ENCODE peak calls at places on chromosome 3, in nine cellular contexts. Q is upper lobe of right lung, C is Peyer's patch, P is sigmoid colon, B is omental fat pad, H is GM12865, K is suprapubic skin, M is ovary, R is astrocyte of the spinal cord. U is an unnamed sample.

GRCh38 chr3:149385617-149386298 is 8.3 kb upstream of the TM4SF1 start:
- DNase-seq in Q (no peak), C (no peak), P (no peak), K (no peak), H (no peak), R (no peak), M (no peak), B (no peak), U (no peak)

GRCh38 chr3:83302091-83302490 is 1540.6 kb upstream of the GBE1 start:
- DNase-seq in P (no peak), K (no peak), Q (no peak), M (no peak), C (no peak), R (no peak), H (no peak), B (no peak), U (no peak)

GRCh38 chr3:60365360-60365759 is 885.9 kb downstream of the FHIT start:
- DNase-seq in P (no peak), R (peak), H (no peak), B (no peak), C (no peak), M (no peak), K (no peak), Q (no peak), U (no peak)

GRCh38 chr3:127799476-127800222 is 22.7 kb downstream of the MGLL start:
- DNase-seq in P (no peak), B (no peak), R (peak), M (no peak), K (no peak), C (no peak), H (no peak), Q (no peak), U (no peak)

GRCh38 chr3:78701537-78701936 is 1066.3 kb downstream of the ROBO1 start:
- DNase-seq in Q (no peak), H (no peak), K (no peak), C (no peak), M (no peak), P (no peak), B (no peak), R (no peak), U (no peak)

GRCh38 chr3:22981176-22981575 is 222.0 kb upstream of the UBE2E2 start:
- DNase-seq in C (no peak), K (no peak), Q (no peak), P (no peak), R (no peak), B (no peak), H (no peak), M (no peak), U (no peak)

GRCh38 chr3:118827446-118827845 is 207.2 kb downstream of the IGSF11 start:
- DNase-seq in B (no peak), C (no peak), M (no peak), H (no peak), Q (no peak), P (no peak), R (no peak), K (no peak), U (no peak)

GRCh38 chr3:52110502-52110901 is 43.7 kb downstream of the POC1A start:
- DNase-seq in H (no peak), P (no peak), R (no peak), C (no peak), Q (no peak), K (no peak), M (no peak), B (no peak), U (no peak)

GRCh38 chr3:85808750-85809149 is 850.0 kb downstream of the CADM2 start:
- DNase-seq in Q (no peak), P (no peak), K (no peak), C (no peak), R (no peak), B (no peak), H (no peak), M (no peak), U (no peak)

GRCh38 chr3:134056464-134056891 is 26.8 kb upstream of the SLCO2A1 start:
- DNase-seq in B (no peak), K (peak), H (no peak), Q (peak), M (no peak), R (peak), C (no peak), P (no peak), U (no peak)

GRCh38 chr3:27910456-27910855 is 188.3 kb upstream of the EOMES start:
- DNase-seq in Q (no peak), H (no peak), K (no peak), P (no peak), M (no peak), C (no peak), R (no peak), B (no peak), U (no peak)

GRCh38 chr3:175410251-175410650 is 551.1 kb downstream of the NAALADL2 start:
- DNase-seq in Q (no peak), M (no peak), P (no peak), R (peak), K (no peak), C (no peak), B (no peak), H (no peak), U (no peak)

GRCh38 chr3:42148982-42149432 is 57.9 kb downstream of the TRAK1 start:
- DNase-seq in Q (no peak), K (peak), C (no peak), H (no peak), R (peak), P (peak), B (no peak), M (peak), U (peak)

GRCh38 chr3:148642616-148643015 is 55.1 kb upstream of the AGTR1 start:
- DNase-seq in P (no peak), C (no peak), Q (no peak), M (no peak), R (peak), K (no peak), B (no peak), H (no peak), U (no peak)

GRCh38 chr3:119293761-119294401 is at the start of gene ARHGAP31:
- DNase-seq in P (peak), Q (peak), R (peak), H (peak), B (no peak), M (peak), K (peak), C (peak), U (no peak)

GRCh38 chr3:184040010-184040409 is 8.5 kb downstream of the HTR3D start:
- DNase-seq in B (no peak), M (no peak), P (no peak), Q (no peak), H (peak), R (no peak), K (no peak), C (no peak), U (no peak)

GRCh38 chr3:16346413-16347081 is 81.5 kb downstream of the OXNAD1 start:
- DNase-seq in B (no peak), P (no peak), K (no peak), H (no peak), Q (no peak), R (no peak), C (no peak), M (no peak), U (no peak)

GRCh38 chr3:171328419-171329082 is 131.7 kb downstream of the TNIK start:
- DNase-seq in C (no peak), H (peak), B (no peak), Q (peak), M (no peak), R (no peak), P (no peak), K (no peak), U (no peak)

GRCh38 chr3:10430805-10431204 is 74.6 kb downstream of the ATP2B2 start:
- DNase-seq in K (no peak), P (no peak), B (no peak), H (no peak), R (no peak), M (no peak), C (no peak), Q (no peak), U (no peak)

GRCh38 chr3:69749461-69749860 is 10.2 kb downstream of the MITF start:
- DNase-seq in P (no peak), Q (no peak), B (no peak), R (no peak), K (no peak), M (no peak), C (no peak), H (no peak), U (no peak)

GRCh38 chr3:116064646-116065045 is 380.6 kb downstream of the LSAMP start:
- DNase-seq in R (peak), Q (no peak), P (no peak), H (no peak), M (no peak), B (no peak), C (no peak), K (no peak), U (no peak)

GRCh38 chr3:71087109-71088018 is 496.2 kb downstream of the FOXP1 start:
- DNase-seq in K (no peak), R (peak), Q (no peak), M (no peak), C (no peak), P (no peak), B (no peak), H (peak), U (no peak)

GRCh38 chr3:125140817-125141595 is 71.5 kb downstream of the SLC12A8 start:
- DNase-seq in M (peak), C (no peak), H (peak), Q (no peak), B (no peak), K (no peak), P (no peak), R (peak), U (no peak)

GRCh38 chr3:135231646-135232625 is 436.9 kb downstream of the EPHB1 start:
- DNase-seq in K (no peak), Q (no peak), H (no peak), P (no peak), M (no peak), B (no peak), C (no peak), R (no peak), U (no peak)

GRCh38 chr3:45145681-45146614 is at the start of gene CDCP1:
- DNase-seq in B (no peak), Q (peak), K (no peak), P (no peak), C (peak), R (no peak), M (no peak), H (no peak), U (no peak)

GRCh38 chr3:125123455-125123854 is 67.7 kb upstream of the HEG1 start:
- DNase-seq in P (no peak), C (no peak), B (no peak), H (no peak), M (no peak), R (no peak), Q (no peak), K (no peak), U (no peak)

GRCh38 chr3:13879946-13880810 is at the start of gene WNT7A:
- DNase-seq in M (no peak), R (no peak), B (no peak), P (peak), H (no peak), C (no peak), Q (peak), K (peak), U (peak)

GRCh38 chr3:184740509-184741258 is 28.8 kb upstream of the MAGEF1 start:
- DNase-seq in H (no peak), P (no peak), K (peak), Q (no peak), C (no peak), B (no peak), M (peak), R (peak), U (no peak)

GRCh38 chr3:9135526-9135925 is 113.9 kb downstream of the SRGAP3 start:
- DNase-seq in Q (no peak), C (no peak), M (no peak), R (no peak), P (no peak), H (no peak), K (no peak), B (no peak), U (no peak)

GRCh38 chr3:125351814-125352456 is 23.2 kb downstream of the ZNF148 start:
- DNase-seq in H (peak), M (no peak), P (no peak), C (no peak), K (no peak), Q (no peak), R (peak), B (no peak), U (no peak)

GRCh38 chr3:146268535-146269219 is 17.8 kb upstream of the PLSCR4 start:
- DNase-seq in H (no peak), Q (no peak), P (no peak), C (no peak), M (no peak), R (no peak), B (no peak), K (no peak), U (no peak)

GRCh38 chr3:188827078-188827477 is 344.7 kb upstream of the TPRG1 start:
- DNase-seq in M (no peak), B (no peak), R (no peak), C (no peak), Q (no peak), H (no peak), K (no peak), P (no peak), U (no peak)

GRCh38 chr3:46348811-46349482 is 5.0 kb upstream of the CCR2 start:
- DNase-seq in C (no peak), B (no peak), R (no peak), H (no peak), M (no peak), K (no peak), Q (no peak), P (no peak), U (no peak)

GRCh38 chr3:51734572-51734907 is 27.7 kb downstream of the GRM2 start:
- DNase-seq in B (no peak), H (peak), K (no peak), M (no peak), P (no peak), Q (no peak), C (no peak), R (no peak), U (no peak)

GRCh38 chr3:29156071-29156715 is 124.7 kb upstream of the RBMS3 start:
- DNase-seq in R (peak), H (no peak), C (no peak), K (no peak), B (no peak), P (no peak), M (no peak), Q (no peak), U (no peak)

GRCh38 chr3:193938613-193939012 is 197.3 kb upstream of the HES1 start:
- DNase-seq in C (no peak), H (no peak), M (no peak), P (no peak), K (no peak), B (no peak), Q (no peak), R (no peak), U (no peak)

GRCh38 chr3:196220991-196221390 is 4.7 kb downstream of the SLC51A start:
- DNase-seq in P (no peak), M (no peak), Q (no peak), R (no peak), B (no peak), K (no peak), C (no peak), H (no peak), U (no peak)

GRCh38 chr3:132417695-132418520 is 606 bp downstream of the DNAJC13 start:
- DNase-seq in K (no peak), C (no peak), R (peak), Q (peak), M (no peak), P (peak), B (no peak), H (peak), U (no peak)

GRCh38 chr3:135034881-135035440 is 239.9 kb downstream of the EPHB1 start:
- DNase-seq in B (no peak), R (no peak), C (no peak), P (no peak), M (no peak), Q (no peak), H (no peak), K (no peak), U (no peak)

DNA sequence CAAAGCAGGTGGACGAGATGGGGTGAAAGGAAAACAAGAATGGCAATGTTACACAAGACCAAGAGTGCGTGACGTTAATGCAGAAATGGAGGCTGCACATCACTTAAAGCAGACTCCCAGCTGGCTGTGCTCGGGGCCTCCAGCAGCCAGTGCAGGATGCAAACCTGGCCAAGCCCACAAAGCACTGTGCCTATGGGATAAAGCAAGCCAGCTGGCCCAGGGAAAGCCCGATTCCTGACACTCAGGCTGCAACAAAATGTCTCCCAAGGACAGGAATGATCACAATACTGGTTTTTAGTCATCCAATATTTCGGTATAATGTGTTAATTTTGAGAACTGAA is 86.2 kb downstream of the SEC22A start:
- DNase-seq in Q (no peak), P (no peak), K (no peak), B (no peak), M (no peak), R (no peak), C (no peak), H (no peak), U (no peak)
- TF ChIP-seq CTCF in Q (no peak), P (no peak), K (no peak), B (no peak), M (no peak), R (no peak), C (no peak), H (no peak), U (no peak)

DNA sequence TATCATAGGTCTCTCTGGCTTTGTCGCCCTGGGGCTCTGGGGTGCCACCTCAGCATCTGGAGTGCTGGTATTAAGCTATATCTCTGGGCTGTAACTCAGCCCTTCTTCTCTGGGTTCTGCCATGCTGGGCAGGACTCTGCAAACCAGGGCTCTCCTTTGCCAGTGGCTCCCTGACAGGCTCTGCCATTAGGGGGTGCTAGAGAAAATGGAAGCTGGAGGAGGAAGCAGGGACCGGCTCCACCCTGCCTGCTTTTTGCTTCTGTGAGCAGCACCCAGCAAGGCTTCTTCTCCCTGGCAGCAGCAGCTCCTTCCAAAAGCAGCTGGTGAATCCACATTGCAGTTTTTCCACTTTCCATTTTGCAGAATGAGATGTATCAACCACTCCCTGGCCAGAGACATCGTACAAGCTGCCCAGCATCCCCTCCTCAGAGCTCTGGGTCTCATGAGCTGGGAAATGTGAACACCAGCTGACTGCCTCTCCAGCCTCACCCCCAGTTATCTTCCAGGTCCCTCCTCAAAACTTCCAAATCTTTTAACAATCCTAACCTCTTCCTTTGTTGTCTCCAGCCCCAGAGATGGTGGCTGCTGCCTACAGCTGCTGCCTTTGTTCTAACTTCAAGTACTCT is 165.0 kb downstream of the ABHD5 start:
- DNase-seq in B (no peak), H (peak), R (peak), K (no peak), M (peak), P (no peak), C (peak), Q (peak), U (no peak)
- TF ChIP-seq CTCF in B (no peak), H (peak), R (peak), K (no peak), M (peak), P (no peak), C (peak), Q (peak), U (peak)

DNA sequence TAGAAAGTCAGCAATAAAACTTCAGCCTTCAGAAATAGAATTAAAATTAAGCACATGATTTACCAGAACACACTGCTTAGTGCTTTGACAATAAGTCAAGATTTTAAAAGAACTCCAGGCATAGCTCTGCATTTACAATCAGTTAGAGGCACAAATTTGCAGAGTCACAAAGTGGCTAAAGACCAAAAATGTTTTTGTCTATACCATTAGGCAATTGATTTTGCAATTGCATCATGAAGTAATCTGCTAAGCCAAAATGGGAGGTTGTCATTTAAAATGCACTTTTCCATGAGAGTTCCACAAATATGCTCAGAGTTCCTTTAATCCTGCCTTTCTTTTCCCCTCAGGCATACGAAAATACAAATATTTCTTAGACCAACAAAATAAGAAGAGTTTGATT is 10.1 kb upstream of the DCP1A start:
- DNase-seq in Q (no peak), P (no peak), H (no peak), C (no peak), M (no peak), K (no peak), R (no peak), B (no peak), U (no peak)
- TF ChIP-seq CTCF in Q (no peak), P (no peak), H (no peak), C (no peak), M (no peak), K (no peak), R (no peak), B (no peak), U (no peak)

DNA sequence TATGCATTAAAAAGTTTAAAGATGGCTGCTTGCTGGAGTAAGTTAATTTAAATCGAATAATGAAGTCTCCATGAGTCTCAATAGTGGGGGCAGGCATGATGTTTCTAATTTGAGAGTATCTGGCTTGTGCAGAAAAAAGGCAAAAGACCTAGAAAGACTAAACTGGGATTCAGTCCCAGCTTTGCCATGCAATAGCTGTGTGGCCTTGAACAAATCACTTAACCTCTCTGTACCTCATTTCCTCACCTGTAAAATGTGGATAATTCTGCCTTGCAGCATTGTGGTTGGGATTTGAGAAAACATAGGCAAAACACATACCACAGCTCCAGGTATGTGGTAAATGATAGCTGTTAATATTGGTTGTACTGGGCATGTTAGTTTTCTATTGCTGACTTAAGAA is 8.6 kb downstream of the LXN start:
- DNase-seq in H (no peak), M (no peak), B (no peak), K (no peak), Q (no peak), R (no peak), C (no peak), P (no peak), U (no peak)
- TF ChIP-seq CTCF in H (no peak), M (no peak), B (no peak), K (no peak), Q (no peak), R (no peak), C (no peak), P (no peak), U (no peak)

GRCh38 chr3:43760951-43761350 is 70.2 kb downstream of the ABHD5 start:
- DNase-seq in P (no peak), R (no peak), C (no peak), M (no peak), B (no peak), K (no peak), Q (no peak), H (no peak), U (no peak)

GRCh38 chr3:43758826-43759225 is 68.1 kb downstream of the ABHD5 start:
- DNase-seq in M (no peak), C (no peak), P (no peak), K (no peak), H (no peak), R (no peak), B (no peak), Q (no peak), U (no peak)

GRCh38 chr3:43757613-43758012 is 66.9 kb downstream of the ABHD5 start:
- DNase-seq in R (no peak), P (no peak), B (no peak), Q (no peak), K (no peak), C (no peak), H (no peak), M (no peak), U (no peak)

GRCh38 chr3:43762486-43762885 is 71.7 kb downstream of the ABHD5 start:
- DNase-seq in Q (no peak), C (no peak), M (no peak), K (no peak), R (no peak), H (no peak), P (no peak), B (no peak), U (no peak)

GRCh38 chr3:43759297-43759782 is 68.6 kb downstream of the ABHD5 start:
- DNase-seq in B (no peak), M (no peak), Q (no peak), K (no peak), R (peak), H (peak), P (no peak), C (no peak), U (no peak)
- TF ChIP-seq CTCF in B (no peak), M (no peak), Q (no peak), K (no peak), R (peak), H (peak), P (no peak), C (no peak), U (no peak)

U was measured in type B pancreatic cell.